ENCODE peak calls at places on chromosomes 7 and 10, in five cellular contexts. M, D, X, J and Z are unnamed samples.

GRCh38 chr7:46764100-46764941 is 817.6 kb downstream of the TNS3 start:
- DNase-seq in M (peak), D (no peak), X (peak), J (peak), Z (no peak)

GRCh38 chr10:69406302-69406811 is 10.4 kb downstream of the TACR2 start:
- DNase-seq in M (no peak), D (peak), X (peak), J (no peak), Z (no peak)

GRCh38 chr10:121527690-121528089 is 70.6 kb downstream of the FGFR2 start:
- DNase-seq in M (no peak), D (no peak), X (no peak), J (no peak), Z (no peak)

GRCh38 chr7:130996841-130997231 is 262.8 kb upstream of the KLF14 start:
- DNase-seq in M (no peak), D (no peak), X (peak), J (peak), Z (no peak)

GRCh38 chr7:16926283-16926682 is 44.5 kb upstream of the AGR3 start:
- DNase-seq in M (no peak), D (no peak), X (peak), J (peak), Z (no peak)

GRCh38 chr7:87920578-87920977 is 13.5 kb upstream of the ADAM22 start:
- DNase-seq in M (no peak), D (no peak), X (no peak), J (no peak), Z (no peak)

GRCh38 chr10:130409931-130410330 is 273.7 kb downstream of the GLRX3 start:
- DNase-seq in M (no peak), D (no peak), X (no peak), J (no peak), Z (no peak)

GRCh38 chr10:69911571-69912528 is 110.1 kb downstream of the COL13A1 start:
- DNase-seq in M (no peak), D (no peak), X (no peak), J (peak), Z (no peak)

GRCh38 chr7:149811221-149811620 is 27.0 kb upstream of the ZNF862 start:
- DNase-seq in M (no peak), D (no peak), X (no peak), J (no peak), Z (no peak)

GRCh38 chr10:133358162-133358919 is 522 bp upstream of the FUOM start:
- DNase-seq in M (no peak), D (peak), X (no peak), J (no peak), Z (no peak)

DNA sequence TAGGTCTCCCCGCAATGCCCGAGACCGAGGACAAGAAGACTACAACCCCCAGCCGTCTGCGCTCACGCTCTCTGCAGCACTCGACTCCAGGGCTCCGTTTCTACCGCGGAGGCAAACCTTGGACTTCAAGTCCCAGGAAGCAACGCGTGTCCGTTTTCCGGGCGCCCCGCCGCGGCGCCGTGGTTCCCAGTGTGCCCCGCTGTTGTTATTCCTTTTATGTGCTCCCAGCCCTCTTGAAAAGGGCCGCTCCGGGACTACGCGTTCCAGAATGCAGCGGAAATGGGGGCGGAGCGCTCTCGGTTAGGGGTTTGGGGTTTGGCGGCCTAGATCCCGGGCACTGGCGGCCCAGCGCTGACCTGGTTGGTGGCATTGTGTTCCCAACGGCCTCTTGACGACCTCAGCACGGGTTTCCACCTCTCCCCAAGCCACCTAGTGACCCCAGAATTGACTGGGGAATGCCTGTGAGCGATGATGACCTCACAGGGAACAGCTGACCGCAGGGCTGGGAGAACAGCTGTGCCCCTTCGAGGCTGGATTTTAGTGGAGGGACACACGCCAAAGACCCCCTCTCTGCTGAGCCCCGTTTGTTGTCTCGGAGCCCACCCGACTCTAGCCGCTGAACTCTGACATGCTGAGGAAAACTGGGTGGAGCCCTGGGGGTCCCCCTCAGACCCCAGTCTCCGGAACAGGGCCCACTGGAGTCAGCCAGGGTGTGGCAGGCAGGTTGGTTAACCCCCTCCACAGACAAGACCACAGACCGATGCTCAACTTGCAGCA is 480 bp upstream of the CDK5 start:
- DNase-seq in M (peak), D (peak), X (peak), J (peak), Z (peak)
- TF ChIP-seq POLR2A in M (peak), D (peak), X (peak), J (peak), Z (no peak)

DNA sequence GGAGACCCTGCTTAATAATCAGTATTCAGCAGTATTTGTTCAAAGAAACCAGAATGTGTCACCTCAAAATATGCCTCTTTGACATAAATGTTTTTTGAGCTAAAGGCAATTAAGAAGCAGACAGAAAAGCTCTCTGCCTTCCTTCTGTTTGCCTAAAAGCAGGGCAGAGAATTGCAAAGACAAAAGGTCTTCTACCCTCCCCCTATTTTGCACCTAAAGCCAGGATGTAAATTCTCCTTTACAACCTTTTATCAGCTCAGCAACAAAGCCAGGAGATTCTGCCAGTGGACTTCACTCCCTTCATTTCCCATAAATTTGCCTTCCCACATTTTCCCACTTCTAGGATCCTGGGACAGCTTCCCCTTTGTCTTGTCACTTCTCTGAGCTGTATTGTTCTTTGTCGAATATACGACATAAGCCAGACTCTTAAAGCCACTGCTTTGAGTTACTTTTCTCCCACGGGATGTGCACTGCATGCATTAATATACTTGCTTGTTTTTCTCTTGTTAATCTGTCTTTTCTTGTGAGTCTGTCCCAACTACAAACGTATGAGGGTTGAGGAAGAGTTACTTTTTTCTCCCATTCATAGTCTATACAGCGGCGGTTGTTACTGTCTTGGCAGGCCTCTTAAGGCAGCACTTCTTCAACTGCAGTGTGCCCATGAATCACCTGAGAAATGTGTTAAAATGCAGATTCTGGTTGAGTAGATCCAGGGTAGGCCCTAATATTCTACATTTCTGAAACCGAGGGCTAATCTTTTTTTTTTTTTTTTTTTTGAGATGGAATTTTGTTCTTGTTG is 48.2 kb downstream of the ST8SIA6 start:
- DNase-seq in M (no peak), D (no peak), X (no peak), J (no peak), Z (no peak)
- TF ChIP-seq POLR2A in M (no peak), D (no peak), X (no peak), J (no peak), Z (no peak)

DNA sequence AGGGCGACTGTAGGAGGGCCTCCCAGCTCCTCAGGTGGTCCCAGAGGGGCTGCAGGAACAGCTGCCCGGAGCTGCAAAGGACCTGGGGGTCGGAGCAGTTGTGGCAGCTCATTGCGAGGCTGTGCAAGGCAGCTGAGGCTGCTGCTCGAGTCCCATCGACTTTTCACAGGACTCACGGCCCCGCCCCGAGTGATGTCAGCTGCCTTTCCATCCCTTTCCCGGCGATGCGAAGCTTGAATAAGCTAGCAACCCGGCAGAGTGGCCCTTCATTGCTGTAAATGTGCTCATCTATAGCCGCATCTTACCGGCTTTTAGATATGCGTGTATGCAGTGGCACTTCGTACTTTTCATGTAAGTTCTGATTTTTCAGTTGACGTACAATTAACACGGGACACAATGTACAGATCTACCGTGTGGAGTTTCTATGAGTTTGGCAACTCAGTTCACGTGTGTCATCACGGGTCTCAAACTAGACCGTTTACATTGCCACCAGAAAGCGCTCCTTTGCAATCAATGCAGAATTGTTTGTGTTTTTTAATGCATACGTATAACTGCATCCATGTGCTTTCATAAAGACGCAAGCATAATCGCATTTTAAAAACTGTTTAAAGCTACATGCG is at the start of gene CH25H:
- DNase-seq in M (peak), D (peak), X (peak), J (peak), Z (no peak)
- TF ChIP-seq POLR2A in M (no peak), D (no peak), X (no peak), J (no peak), Z (no peak)

GRCh38 chr7:143391462-143392404 is 10.6 kb downstream of the ZYX start:
- DNase-seq in M (no peak), D (peak), X (no peak), J (peak), Z (no peak)
- TF ChIP-seq POLR2A in M (no peak), D (no peak), X (no peak), J (peak), Z (no peak)

DNA sequence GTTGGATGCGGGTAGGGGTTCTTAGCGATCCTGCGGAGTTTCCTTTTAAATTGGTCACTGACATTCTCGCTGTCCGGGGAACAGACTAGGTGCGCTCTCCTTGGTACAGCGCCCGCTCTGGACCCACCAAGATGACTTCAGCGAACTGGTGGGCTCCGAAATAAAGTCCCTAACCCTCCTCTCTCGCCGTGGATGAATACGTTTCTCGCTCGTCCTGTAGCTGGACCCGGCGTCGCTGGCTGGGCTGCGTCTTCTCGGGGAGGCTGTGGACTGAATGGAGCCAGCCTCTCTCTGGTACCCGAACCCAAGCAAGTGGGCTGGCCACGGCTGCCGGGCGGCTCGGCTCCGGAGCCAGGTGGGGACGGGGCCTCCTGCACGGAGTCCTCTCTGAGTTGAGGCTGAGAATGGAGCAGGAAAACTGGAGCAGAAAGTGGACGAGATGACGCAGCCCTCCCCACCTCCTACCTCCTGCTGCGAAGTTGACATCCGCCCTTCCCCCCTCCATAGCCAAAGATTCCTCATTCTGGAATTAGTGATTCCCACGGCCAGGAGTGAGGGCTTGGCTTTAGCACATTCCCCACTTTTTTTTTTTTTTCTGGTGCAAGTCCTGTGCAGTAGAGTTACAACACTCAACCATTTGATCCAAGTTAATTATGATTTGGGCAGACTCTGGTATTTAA is 1.5 kb downstream of the UNC5B start:
- DNase-seq in M (peak), D (no peak), X (no peak), J (peak), Z (no peak)
- TF ChIP-seq POLR2A in M (no peak), D (no peak), X (no peak), J (no peak), Z (no peak)

GRCh38 chr7:100093498-100093897 is 4.7 kb downstream of the COPS6 start:
- DNase-seq in M (no peak), D (no peak), X (no peak), J (no peak), Z (no peak)

GRCh38 chr7:100095704-100096103 is 5.5 kb downstream of the MCM7 start:
- DNase-seq in M (no peak), D (peak), X (no peak), J (no peak), Z (no peak)

GRCh38 chr7:100095289-100095688 is 5.9 kb downstream of the MCM7 start:
- DNase-seq in M (no peak), D (no peak), X (no peak), J (no peak), Z (no peak)

GRCh38 chr7:100093054-100093453 is 4.3 kb downstream of the COPS6 start:
- DNase-seq in M (no peak), D (no peak), X (no peak), J (peak), Z (no peak)

DNA sequence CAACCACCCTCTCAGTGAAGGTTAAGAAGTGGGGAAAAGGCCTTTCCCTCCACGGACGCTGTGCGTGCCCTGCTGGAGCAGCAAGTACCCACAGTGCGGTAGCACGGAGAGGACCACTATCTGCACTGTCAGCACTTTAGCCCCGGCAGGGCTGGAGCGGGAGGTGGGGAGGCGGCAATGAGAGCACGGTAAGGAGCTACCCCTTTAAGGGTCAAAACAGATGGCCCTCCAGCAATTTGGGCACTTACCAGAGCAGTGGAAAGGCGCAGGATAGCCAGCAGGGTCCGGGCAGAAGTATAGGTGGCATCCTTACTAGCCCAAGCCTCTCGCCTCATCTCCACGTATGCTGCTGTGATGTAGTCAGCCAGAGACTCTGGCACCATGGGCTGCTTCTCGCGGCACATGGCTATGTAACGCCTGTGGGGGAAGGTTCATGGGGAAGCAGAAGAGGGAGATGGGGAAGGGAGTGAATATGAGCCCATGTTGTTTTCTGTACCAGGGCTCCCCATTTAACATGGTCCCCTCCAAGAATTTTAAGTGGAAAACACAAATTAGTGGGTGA is 5.2 kb downstream of the COPS6 start:
- DNase-seq in M (no peak), D (no peak), X (no peak), J (no peak), Z (no peak)
- TF ChIP-seq POLR2A in M (peak), D (no peak), X (no peak), J (no peak), Z (no peak)

DNA sequence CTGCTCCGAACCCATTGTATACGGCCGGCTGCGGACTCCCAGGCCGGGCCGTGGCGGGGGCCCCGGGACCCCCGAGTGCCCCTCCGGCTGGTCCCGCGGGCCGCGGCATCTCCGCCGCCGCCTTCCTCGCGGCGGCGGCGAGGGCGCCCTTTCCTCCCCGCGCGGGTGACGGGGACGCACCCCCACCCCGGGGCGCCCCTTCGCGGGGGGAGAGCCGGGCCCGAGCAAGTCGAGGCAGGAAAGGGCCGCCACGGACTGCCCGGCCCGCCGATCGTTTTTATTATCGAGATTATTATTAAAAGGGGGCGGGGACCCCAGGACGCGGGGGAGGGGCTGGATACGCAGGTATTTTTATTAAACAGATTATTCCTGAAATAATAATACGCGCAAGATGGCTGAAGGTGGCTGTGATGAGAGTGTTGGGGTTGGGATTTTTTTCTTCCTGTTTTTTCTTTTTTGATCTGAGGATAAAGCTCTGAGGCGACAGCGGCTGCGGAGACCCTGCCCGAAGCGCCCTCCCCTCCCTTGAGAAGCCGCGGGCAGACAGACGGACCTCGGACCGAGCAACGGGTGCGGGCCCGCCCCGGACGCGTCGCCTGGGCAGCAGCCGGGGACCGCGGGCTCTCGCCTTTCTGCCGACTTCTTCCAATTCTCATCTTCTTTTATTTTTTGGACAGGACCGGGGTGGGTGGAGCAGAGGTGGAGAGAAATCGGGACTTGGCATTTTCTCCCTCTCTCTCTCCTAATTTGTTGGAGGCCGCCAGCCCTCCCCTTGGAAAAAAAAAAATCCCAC is 1.5 kb upstream of the TRIM8 start:
- DNase-seq in M (no peak), D (peak), X (peak), J (peak), Z (no peak)
- TF ChIP-seq POLR2A in M (no peak), D (peak), X (peak), J (peak), Z (no peak)